ENCODE peak calls at places on chromosomes 1 and 21, in ten cellular contexts. F is neuronal stem cell, S is mesenchymal stem cell, E is IMR-90, D is endodermal cell, Y is SK-N-MC, N is fibroblast of lung, V is NT2/D1, R is MM.1S, K is colonic mucosa. O is an unnamed sample.

GRCh38 chr1:10528066-10529014 is 53.6 kb downstream of the PEX14 start:
- DNase-seq in K (no peak), R (no peak), D (peak; percentile 55), Y (no peak), S (peak; percentile 91), N (peak; percentile 98), F (no peak), V (no peak), E (peak; percentile 93), O (peak; percentile 50)

GRCh38 chr1:173628888-173629287 is 6.2 kb upstream of the TEX50 start:
- DNase-seq in E (no peak), N (no peak), V (no peak), R (no peak), S (no peak), K (no peak), D (no peak), Y (no peak), F (no peak), O (no peak)

GRCh38 chr1:1434131-1434811 is 1.2 kb upstream of the VWA1 start:
- DNase-seq in K (peak; percentile 40), S (no peak), N (peak; percentile 45), V (no peak), F (no peak), R (no peak), Y (no peak), D (peak; percentile 91), E (no peak), O (no peak)

GRCh38 chr1:170707959-170708666 is 44.2 kb downstream of the PRRX1 start:
- DNase-seq in K (no peak), F (no peak), E (peak; percentile 99), N (peak; percentile 99), V (no peak), R (no peak), Y (no peak), D (no peak), S (peak; percentile 94), O (peak; percentile 90)

GRCh38 chr1:46721806-46722205 is 2.9 kb upstream of the EFCAB14 start:
- DNase-seq in K (no peak), D (no peak), S (no peak), R (no peak), V (no peak), N (no peak), E (no peak), F (no peak), Y (no peak), O (no peak)

GRCh38 chr1:233614173-233614742 is 352 bp downstream of the KCNK1 start:
- DNase-seq in K (peak; percentile 45), R (peak; percentile 48), Y (no peak), F (peak; percentile 6), V (peak; percentile 57), S (peak; percentile 8), D (peak; percentile 87), N (peak; percentile 68), E (peak; percentile 19), O (peak; percentile 71)

GRCh38 chr21:21200939-21201610 is 202.9 kb downstream of the NCAM2 start:
- DNase-seq in R (peak; percentile 11), E (peak; percentile 49), Y (no peak), V (no peak), K (no peak), S (peak; percentile 57), N (peak; percentile 30), F (no peak), D (no peak), O (no peak)

GRCh38 chr1:100611086-100611485 is 73.1 kb downstream of the GPR88 start:
- DNase-seq in D (no peak), Y (no peak), E (no peak), R (no peak), F (no peak), S (no peak), N (no peak), V (no peak), K (no peak), O (no peak)

GRCh38 chr1:241817331-241817792 is 30.6 kb upstream of the EXO1 start:
- DNase-seq in Y (no peak), F (no peak), R (no peak), D (no peak), N (peak; percentile 91), V (no peak), K (no peak), S (peak; percentile 90), E (peak; percentile 94), O (peak; percentile 73)

GRCh38 chr1:182054698-182055326 is 6.7 kb downstream of the ZNF648 start:
- DNase-seq in S (no peak), V (peak; percentile 50), R (peak; percentile 77), D (peak; percentile 82), K (peak; percentile 73), E (no peak), N (no peak), Y (peak; percentile 2), F (peak; percentile 32), O (peak; percentile 48)

GRCh38 chr1:145991799-145992412 is 4.5 kb downstream of the TXNIP start:
- DNase-seq in Y (no peak), F (no peak), R (peak; percentile 42), D (no peak), V (no peak), E (no peak), K (no peak), N (no peak), S (no peak), O (peak; percentile 56)

GRCh38 chr1:5990913-5991783 is 1.1 kb downstream of the NPHP4 start:
- DNase-seq in R (peak; percentile 11), Y (no peak), D (peak; percentile 83), E (peak; percentile 21), V (no peak), K (peak; percentile 52), F (peak; percentile 45), S (peak; percentile 50), N (peak; percentile 26), O (peak; percentile 67)

GRCh38 chr1:90834354-90835171 is 117.5 kb upstream of the BARHL2 start:
- DNase-seq in E (no peak), K (no peak), Y (peak; percentile 28), N (peak; percentile 3), R (no peak), S (peak; percentile 40), V (no peak), F (no peak), D (peak; percentile 79), O (no peak)

GRCh38 chr1:202805886-202806511 is 2.2 kb downstream of the KDM5B start:
- DNase-seq in R (no peak), S (peak; percentile 40), E (peak; percentile 12), F (no peak), Y (no peak), N (peak; percentile 20), V (no peak), D (no peak), K (no peak), O (peak; percentile 41)

GRCh38 chr1:215568287-215568692 is 1.2 kb downstream of the KCTD3 start:
- DNase-seq in K (peak; percentile 34), F (peak; percentile 15), V (no peak), S (peak; percentile 69), N (peak; percentile 60), D (no peak), E (peak; percentile 75), R (peak; percentile 36), Y (no peak), O (peak; percentile 74)

GRCh38 chr1:37691497-37692077 is 729 bp upstream of the CDCA8 start:
- DNase-seq in N (peak; percentile 41), F (no peak), D (peak; percentile 77), E (peak; percentile 45), R (peak; percentile 50), V (no peak), Y (no peak), S (peak; percentile 72), K (peak; percentile 53), O (peak; percentile 56)

GRCh38 chr1:95118019-95118499 is 904 bp downstream of the TLCD4 start:
- DNase-seq in Y (no peak), F (no peak), V (no peak), D (no peak), N (peak; percentile 7), K (no peak), E (no peak), S (peak; percentile 10), R (peak; percentile 9), O (no peak)
- H3K4me3 ChIP-seq in Y (peak overlapping the region; percentile 88), F (peak overlapping the region; percentile 59), V (peak overlapping the region; percentile 70), D (peak overlapping the region; percentile 85), N (peak overlapping the region; percentile 3), K (peak overlapping the region; percentile 81), E (peak overlapping the region; percentile 66), S (peak overlapping the region; percentile 82), R (peak overlapping the region; percentile 58), O (peak overlapping the region; percentile 87)

DNA sequence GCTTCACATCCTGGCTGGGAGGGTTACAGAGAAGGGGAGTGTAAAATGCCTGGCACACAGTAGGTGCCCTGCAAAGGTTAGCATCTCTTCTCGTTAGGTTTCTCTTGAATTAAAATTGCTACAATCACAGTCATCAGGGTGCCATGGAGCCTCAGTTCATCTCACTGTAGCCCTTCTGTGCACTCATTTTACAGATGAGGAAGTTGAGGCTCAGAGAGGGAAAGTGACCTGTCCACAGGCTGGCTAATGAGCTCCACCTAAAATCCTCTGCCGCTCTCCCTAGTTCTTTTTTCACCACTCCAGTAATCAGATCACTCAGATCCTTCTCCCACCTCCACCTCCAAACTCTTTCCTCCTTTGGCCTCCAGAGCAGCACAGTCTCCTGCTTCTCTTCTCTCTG is 13.5 kb upstream of the AHDC1 start:
- DNase-seq in R (no peak), D (no peak), K (no peak), N (no peak), V (no peak), Y (no peak), S (no peak), F (no peak), E (no peak), O (no peak)
- H3K9ac ChIP-seq in R (no peak overlapping the region), D (no peak overlapping the region), K (no peak overlapping the region), N (no peak overlapping the region), V (no peak overlapping the region), Y (no peak overlapping the region), S (no peak overlapping the region), F (no peak overlapping the region), E (no peak overlapping the region), O (no peak overlapping the region)

GRCh38 chr1:2826736-2827292 is 25.3 kb upstream of the TTC34 start:
- DNase-seq in E (no peak), F (no peak), K (no peak), D (no peak), R (no peak), N (no peak), V (no peak), Y (no peak), S (no peak), O (no peak)
- H3K9me3 ChIP-seq in E (peaks cover 70% of the 10 kb centered on the region), F (no peaks in the 10 kb centered on the region), K (no peaks in the 10 kb centered on the region), D (peaks cover 24% of the 10 kb centered on the region), R (no peaks in the 10 kb centered on the region), N (no peaks in the 10 kb centered on the region), V (peaks cover 16% of the 10 kb centered on the region), Y (no peaks in the 10 kb centered on the region), S (peaks cover 18% of the 10 kb centered on the region), O (peaks cover 17% of the 10 kb centered on the region)

GRCh38 chr1:24294228-24294672 is 24.9 kb upstream of the GRHL3 start:
- DNase-seq in S (peak; percentile 99), K (no peak), E (peak; percentile 98), Y (peak; percentile 88), F (no peak), D (peak; percentile 42), R (no peak), N (peak; percentile 91), V (no peak), O (peak; percentile 95)
- H3K4me3 ChIP-seq in S (peak overlapping the region; percentile 30), K (no peak overlapping the region), E (no peak overlapping the region), Y (peak overlapping the region; percentile 53), F (no peak overlapping the region), D (no peak overlapping the region), R (no peak overlapping the region), N (no peak overlapping the region), V (no peak overlapping the region), O (peak overlapping the region; percentile 29)

DNA sequence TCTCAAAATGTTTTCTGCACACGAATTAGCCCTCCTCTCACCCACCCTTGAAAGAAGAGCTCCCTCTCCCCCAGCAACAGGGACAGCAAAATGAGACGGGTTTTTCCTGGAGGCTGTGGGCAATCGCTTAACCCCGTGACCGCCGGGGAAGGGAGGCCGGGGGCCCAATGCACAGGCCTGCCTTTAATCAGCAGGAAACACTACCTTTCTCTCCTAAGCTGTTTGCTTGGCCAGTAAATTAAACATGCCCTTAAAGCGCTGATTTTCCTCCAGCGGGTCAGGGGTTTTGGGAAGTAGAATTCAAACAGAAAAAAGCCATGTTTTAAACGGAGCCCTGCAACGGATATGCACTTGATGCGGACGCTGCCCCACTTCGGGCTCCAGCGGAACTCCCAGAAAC is 114.4 kb downstream of the PRDM16 start:
- DNase-seq in K (no peak), Y (no peak), S (no peak), V (no peak), E (no peak), R (no peak), F (no peak), D (no peak), N (no peak), O (no peak)
- H3K9ac ChIP-seq in K (no peak overlapping the region), Y (no peak overlapping the region), S (no peak overlapping the region), V (peak overlapping the region; percentile 10), E (no peak overlapping the region), R (no peak overlapping the region), F (no peak overlapping the region), D (no peak overlapping the region), N (no peak overlapping the region), O (no peak overlapping the region)